ENCODE peak calls at places on chromosome 1, in eight cellular contexts. S is HCT116, M is stomach, B is GM12892, I is sigmoid colon, Q is transverse colon, R is esophagus muscularis mucosa, H is vagina. N is an unnamed sample.
A peak's percentile ranks its signal among the peaks of the same experiment; 100 is the strongest.

GRCh38 chr1:44853201-44853600 is 10.1 kb upstream of the PTCH2 start:
- DNase-seq in S (no peak), B (no peak), M (no peak), H (no peak), Q (no peak), I (no peak), R (no peak), N (no peak)

GRCh38 chr1:92805216-92805615 is 20.3 kb upstream of the EVI5 start:
- DNase-seq in R (no peak), B (no peak), M (no peak), H (no peak), Q (no peak), I (no peak), S (no peak), N (no peak)

GRCh38 chr1:172322219-172323061 is 98.0 kb upstream of the C1orf105 start:
- DNase-seq in S (no peak), R (no peak), H (no peak), B (no peak), I (peak; percentile 73), Q (no peak), M (no peak), N (no peak)

GRCh38 chr1:99146129-99146848 is 118.0 kb upstream of the PLPPR4 start:
- DNase-seq in I (peak; percentile 50), M (no peak), B (no peak), R (no peak), H (no peak), S (no peak), Q (no peak), N (no peak)

GRCh38 chr1:172005856-172006255 is 164.6 kb downstream of the DNM3 start:
- DNase-seq in I (no peak), R (no peak), H (no peak), B (no peak), S (no peak), M (no peak), Q (no peak), N (no peak)

GRCh38 chr1:219210067-219210466 is 36.4 kb downstream of the LYPLAL1 start:
- DNase-seq in B (no peak), M (no peak), I (no peak), R (no peak), Q (no peak), S (no peak), H (no peak), N (no peak)

GRCh38 chr1:77036560-77036959 is 169.3 kb downstream of the ST6GALNAC5 start:
- DNase-seq in B (no peak), H (no peak), I (no peak), Q (no peak), R (no peak), S (no peak), M (no peak), N (no peak)

GRCh38 chr1:216945506-216946080 is 222.4 kb upstream of the ESRRG start:
- DNase-seq in B (no peak), H (no peak), I (no peak), R (no peak), M (no peak), Q (no peak), S (no peak), N (no peak)

GRCh38 chr1:1470626-1471388 is 758 bp upstream of the ATAD3B start:
- DNase-seq in M (no peak), B (no peak), H (no peak), Q (peak; percentile 44), R (no peak), I (no peak), S (no peak), N (no peak)

GRCh38 chr1:1477206-1477605 is 5.6 kb downstream of the ATAD3B start:
- DNase-seq in H (no peak), B (no peak), I (no peak), S (no peak), R (no peak), Q (no peak), M (no peak), N (no peak)

DNA sequence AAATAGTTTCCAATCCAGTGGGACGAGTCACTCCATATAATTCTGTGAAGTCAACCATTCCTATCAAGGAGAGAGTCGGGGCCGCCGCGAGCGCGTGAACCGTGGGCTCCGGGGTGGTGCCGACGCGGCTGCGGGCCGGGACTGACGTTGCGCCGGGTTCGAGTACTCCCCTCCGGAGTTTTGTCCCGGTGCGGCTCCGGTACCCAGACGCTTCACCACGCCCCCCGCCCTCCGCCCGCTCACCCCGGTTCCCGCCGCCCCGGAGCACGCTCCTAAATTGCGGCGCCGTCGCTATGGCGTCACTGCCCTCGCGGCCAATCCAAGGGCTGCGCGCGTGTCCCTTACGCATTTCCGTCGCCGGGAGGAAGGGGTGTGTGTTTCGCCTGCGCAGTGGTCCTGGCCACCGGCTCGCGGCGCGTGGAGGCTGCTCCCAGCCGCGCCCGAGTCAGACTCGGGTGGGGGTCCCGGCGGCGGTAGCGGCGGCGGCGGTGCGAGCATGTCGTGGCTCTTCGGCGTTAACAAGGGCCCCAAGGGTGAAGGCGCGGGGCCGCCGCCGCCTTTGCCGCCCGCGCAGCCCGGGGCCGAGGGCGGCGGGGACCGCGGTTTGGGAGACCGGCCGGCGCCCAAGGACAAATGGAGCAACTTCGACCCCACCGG is at the start of gene ATAD3B:
- DNase-seq in S (peak; percentile 86), H (no peak), R (peak; percentile 98), Q (peak; percentile 97), I (peak; percentile 97), B (peak; percentile 95), M (peak; percentile 95), N (peak; percentile 97)
- TF ChIP-seq POLR2A in S (peak; percentile 42), H (peak; percentile 10), R (no peak), Q (peak; percentile 52), I (no peak), B (peak; percentile 83), M (no peak), N (peak; percentile 66)

GRCh38 chr1:86395771-86396502 is at the start of gene ODF2L:
- DNase-seq in B (peak; percentile 50), H (no peak), M (peak; percentile 87), I (peak; percentile 95), S (peak; percentile 70), R (peak; percentile 97), Q (peak; percentile 95), N (peak; percentile 62)
- TF ChIP-seq POLR2AphosphoS5 in B (peak; percentile 44), H (peak; percentile 93), M (peak; percentile 70), I (peak; percentile 83), S (peak; percentile 82), R (peak; percentile 82), Q (peak; percentile 81), N (peak; percentile 60)

DNA sequence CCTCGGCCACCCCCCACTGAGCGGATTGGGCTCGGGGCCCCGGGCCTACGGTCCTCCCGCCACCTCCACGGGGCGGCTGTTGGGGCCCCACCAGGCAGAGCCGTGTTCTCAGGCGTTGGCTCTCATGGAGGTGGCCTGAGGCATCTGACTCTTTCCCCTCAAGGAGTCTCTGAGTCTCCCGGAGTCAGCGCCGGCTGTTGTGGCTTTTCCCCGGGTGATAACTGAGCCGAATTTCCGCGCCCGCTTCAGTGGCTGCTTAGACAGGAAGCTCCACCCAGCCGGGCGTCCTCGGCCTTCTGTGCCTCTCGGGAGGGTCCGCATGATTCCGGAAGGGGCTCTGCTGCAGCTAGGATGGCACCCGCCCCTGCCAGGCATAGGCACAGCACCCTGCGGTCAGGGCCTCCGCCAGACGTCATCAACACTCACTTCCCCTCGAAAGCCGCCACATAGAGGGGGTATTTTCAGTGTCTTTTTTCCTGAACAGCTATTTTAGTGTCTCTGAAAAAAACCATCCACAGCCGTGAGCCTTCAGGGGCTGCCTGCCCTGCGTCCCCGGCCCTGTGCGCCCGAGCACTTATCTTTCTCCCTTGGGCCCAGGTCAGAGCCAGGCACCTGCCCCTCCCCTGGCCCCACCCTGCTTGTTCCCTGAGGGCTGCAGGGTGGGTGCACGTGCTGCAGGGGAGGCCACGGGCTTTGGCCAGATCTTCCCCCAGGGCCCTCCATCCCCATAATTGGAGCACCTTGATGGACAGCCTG is 72.9 kb downstream of the SKI start:
- DNase-seq in I (peak; percentile 91), M (peak; percentile 74), Q (peak; percentile 86), B (peak; percentile 86), R (peak; percentile 96), H (no peak), S (no peak), N (peak; percentile 83)
- TF ChIP-seq POLR2A in I (no peak), M (no peak), Q (peak; percentile 37), B (no peak), R (no peak), H (peak; percentile 7), S (no peak), N (no peak)

DNA sequence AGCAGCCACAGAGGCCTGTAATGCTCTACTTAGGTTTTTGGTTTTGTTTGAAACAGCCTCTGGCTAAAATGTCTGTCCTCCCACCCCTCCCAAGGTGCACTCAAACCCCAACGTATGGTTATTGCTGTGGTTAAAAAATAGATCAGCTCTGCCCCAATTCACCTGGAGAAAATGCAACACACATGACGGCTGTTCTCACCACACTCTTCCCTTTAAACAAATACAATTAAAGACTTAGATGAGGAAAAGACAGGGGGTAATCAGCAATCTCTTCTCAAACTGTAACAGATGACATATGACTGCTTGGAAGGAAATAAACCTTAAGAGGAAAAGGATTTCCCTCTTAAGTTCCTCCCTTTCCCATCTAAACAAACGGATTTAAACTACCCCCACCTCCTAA is 6.2 kb upstream of the MTMR11 start:
- DNase-seq in Q (no peak), H (no peak), B (no peak), I (no peak), S (no peak), M (no peak), R (no peak), N (no peak)
- TF ChIP-seq POLR2AphosphoS5 in Q (no peak), H (no peak), B (no peak), I (no peak), S (no peak), M (no peak), R (no peak), N (no peak)

GRCh38 chr1:33182896-33183295 is 1.1 kb upstream of the TRIM62 start:
- DNase-seq in S (no peak), Q (no peak), H (no peak), R (peak; percentile 55), B (no peak), I (no peak), M (no peak), N (no peak)

GRCh38 chr1:33183306-33183705 is 1.5 kb upstream of the TRIM62 start:
- DNase-seq in H (no peak), M (no peak), Q (no peak), R (peak; percentile 31), I (no peak), S (no peak), B (no peak), N (no peak)

GRCh38 chr1:33181038-33181861 is 593 bp downstream of the TRIM62 start:
- DNase-seq in R (peak; percentile 88), B (no peak), Q (peak; percentile 57), H (no peak), S (no peak), M (peak; percentile 40), I (peak; percentile 82), N (peak; percentile 47)

GRCh38 chr1:33182452-33182851 is 609 bp upstream of the TRIM62 start:
- DNase-seq in H (no peak), I (peak; percentile 74), R (peak; percentile 90), Q (no peak), M (no peak), B (no peak), S (no peak), N (no peak)

GRCh38 chr1:33181906-33182305 is at the start of gene TRIM62:
- DNase-seq in S (peak; percentile 63), R (peak; percentile 93), M (peak; percentile 88), B (peak; percentile 90), I (peak; percentile 92), Q (peak; percentile 91), H (no peak), N (peak; percentile 95)
- TF ChIP-seq POLR2A in S (no peak), R (peak; percentile 21), M (no peak), B (no peak), I (peak; percentile 38), Q (peak; percentile 61), H (peak; percentile 55), N (no peak)